ENCODE peak calls at places on chromosomes 2 and 18, in seven cellular contexts. K is BE2C, B is WTC11, L is transverse colon, V is cardiac fibroblast, T is RWPE2, A is progenitor cell of endocrine pancreas. F is an unnamed sample.

GRCh38 chr18:35041752-35042379 is 653 bp downstream of the MAPRE2 start:
- DNase-seq in K (no peak), B (no peak), L (no peak), V (peak), T (no peak), A (no peak), F (no peak)

GRCh38 chr2:70714141-70714905 is 53.7 kb downstream of the ADD2 start:
- DNase-seq in K (no peak), B (no peak), L (no peak), V (no peak), T (no peak), A (no peak), F (no peak)

GRCh38 chr2:46776687-46777327 is 138.8 kb downstream of the MCFD2 start:
- DNase-seq in K (peak), B (peak), L (peak), V (peak), T (no peak), A (no peak), F (peak)

GRCh38 chr2:182642328-182642727 is 73.7 kb upstream of the DNAJC10 start:
- DNase-seq in K (peak), B (peak), L (peak), V (peak), T (peak), A (no peak), F (peak)

GRCh38 chr2:191174539-191174938 is 23.7 kb upstream of the STAT4 start:
- DNase-seq in K (no peak), B (no peak), L (no peak), V (no peak), T (no peak), A (no peak), F (no peak)

GRCh38 chr18:13496691-13497281 is 229.6 kb downstream of the FAM210A start:
- DNase-seq in K (no peak), B (no peak), L (no peak), V (no peak), T (no peak), A (no peak), F (no peak)

GRCh38 chr18:49305688-49306336 is 154.6 kb downstream of the DYM start:
- DNase-seq in K (no peak), B (no peak), L (no peak), V (no peak), T (no peak), A (no peak), F (no peak)

GRCh38 chr18:48649231-48649630 is 110.4 kb downstream of the CTIF start:
- DNase-seq in K (no peak), B (peak), L (no peak), V (no peak), T (no peak), A (peak), F (no peak)

GRCh38 chr2:198883604-198884003 is 574.1 kb downstream of the SATB2 start:
- DNase-seq in K (no peak), B (no peak), L (no peak), V (no peak), T (no peak), A (no peak), F (no peak)

DNA sequence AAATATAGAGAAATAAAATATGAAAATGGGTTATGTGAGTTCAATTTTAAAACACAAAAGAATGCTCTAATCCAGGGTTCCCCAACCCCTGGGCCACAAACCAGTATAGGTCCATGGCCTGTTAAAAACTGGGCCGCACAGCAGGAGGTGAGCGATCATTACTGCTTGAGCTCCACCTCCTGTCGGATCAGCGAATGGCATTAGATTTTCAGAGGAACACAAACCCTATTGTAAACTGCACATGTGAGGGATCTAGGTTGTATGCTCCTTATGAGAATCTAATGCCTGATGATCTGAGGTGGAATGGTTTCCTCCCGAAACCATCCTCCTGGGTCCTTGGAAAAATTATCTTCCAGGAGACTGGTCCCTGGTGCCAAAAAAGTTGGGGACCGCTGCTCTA is 34.7 kb downstream of the TTR start:
- DNase-seq in K (no peak), B (no peak), L (no peak), V (no peak), T (no peak), A (no peak), F (no peak)
- TF ChIP-seq CTCF in K (no peak), B (no peak), L (no peak), V (no peak), T (peak), A (no peak), F (no peak)

DNA sequence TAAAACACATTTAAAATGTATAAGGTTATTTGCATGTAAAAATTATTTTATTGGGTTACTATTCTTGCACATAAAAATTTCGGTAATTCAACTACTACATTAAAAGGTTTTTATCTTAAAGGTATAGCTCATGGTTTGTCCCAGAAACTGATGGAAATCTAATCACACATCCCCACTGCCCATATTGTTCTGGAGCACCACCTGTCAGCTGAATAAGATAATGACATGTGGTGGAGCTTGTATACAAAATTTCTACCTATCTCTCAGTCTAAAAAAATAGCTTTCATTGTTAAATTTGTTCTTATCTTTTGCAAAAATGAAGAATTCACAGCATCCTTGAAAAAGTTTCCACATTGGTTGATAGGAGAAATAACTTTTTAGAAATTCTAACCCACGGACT is 18.3 kb downstream of the ERBB4 start:
- DNase-seq in K (peak), B (no peak), L (no peak), V (no peak), T (no peak), A (no peak), F (no peak)
- TF ChIP-seq CTCF in K (peak), B (no peak), L (no peak), V (peak), T (peak), A (peak), F (no peak)

GRCh38 chr18:57446322-57446721 is 11.1 kb downstream of the ONECUT2 start:
- DNase-seq in K (peak), B (peak), L (no peak), V (no peak), T (no peak), A (no peak), F (peak)
- TF ChIP-seq CTCF in K (peak), B (peak), L (peak), V (peak), T (peak), A (peak), F (peak)

GRCh38 chr2:15472133-15472532 is 89.0 kb downstream of the NBAS start:
- DNase-seq in K (no peak), B (no peak), L (no peak), V (no peak), T (no peak), A (no peak), F (no peak)

GRCh38 chr2:15471606-15472005 is 89.5 kb downstream of the NBAS start:
- DNase-seq in K (no peak), B (no peak), L (no peak), V (no peak), T (no peak), A (no peak), F (no peak)
- TF ChIP-seq CTCF in K (peak), B (no peak), L (no peak), V (no peak), T (no peak), A (no peak), F (no peak)

GRCh38 chr2:83238111-83238510 is 1221.0 kb downstream of the SUCLG1 start:
- DNase-seq in K (no peak), B (no peak), L (no peak), V (no peak), T (no peak), A (no peak), F (no peak)

GRCh38 chr2:83234291-83234690 is 1224.8 kb downstream of the SUCLG1 start:
- DNase-seq in K (no peak), B (no peak), L (no peak), V (no peak), T (no peak), A (no peak), F (no peak)

GRCh38 chr2:83229443-83229842 is 1229.6 kb downstream of the SUCLG1 start:
- DNase-seq in K (no peak), B (no peak), L (no peak), V (no peak), T (no peak), A (no peak), F (no peak)

DNA sequence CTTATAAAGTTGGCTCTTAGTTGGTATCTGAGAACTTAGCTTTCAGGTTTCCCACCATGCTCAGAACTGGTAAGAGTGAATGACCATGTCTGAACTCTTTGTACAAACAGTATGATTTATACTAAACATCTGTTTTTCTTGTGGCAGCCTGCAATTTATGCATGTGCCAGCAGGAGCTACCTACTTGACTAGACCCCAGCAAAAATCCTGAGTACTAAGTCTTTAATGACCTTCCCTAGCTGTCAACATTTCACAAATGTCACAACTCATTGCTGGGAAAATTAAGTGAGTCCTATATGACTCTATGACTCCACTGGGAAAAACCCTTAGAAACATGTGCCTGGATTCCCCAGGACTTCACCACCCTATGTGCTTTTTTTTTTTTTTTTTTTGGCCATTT is 1225.8 kb downstream of the SUCLG1 start:
- DNase-seq in K (no peak), B (no peak), L (no peak), V (no peak), T (no peak), A (no peak), F (no peak)
- TF ChIP-seq CTCF in K (no peak), B (no peak), L (no peak), V (no peak), T (no peak), A (peak), F (peak)